ENCODE peak calls at places on chromosomes 11 and 22, in seven cellular contexts. H is iris pigment epithelial cell; P is right lobe of liver; Y is activated naive CD4-positive, alpha-beta T cell treated with anti-CD3 and anti-CD28 coated beads for 36 hours; J is T-helper 9 cell; A is breast epithelium; N is NCI-H146. Q is an unnamed sample.

GRCh38 chr22:47547239-47547661 is 784.8 kb downstream of the TBC1D22A start:
- DNase-seq in H (no peak), P (peak; percentile 26), Y (no peak), J (no peak), A (no peak), N (no peak), Q (no peak)

GRCh38 chr11:44726278-44727113 is at the start of gene TSPAN18:
- DNase-seq in H (no peak), P (no peak), Y (peak; percentile 77), J (peak; percentile 28), A (no peak), N (no peak), Q (no peak)

GRCh38 chr11:46352063-46352841 is 5.0 kb downstream of the DGKZ start:
- DNase-seq in H (no peak), P (no peak), Y (peak; percentile 81), J (peak; percentile 76), A (peak; percentile 69), N (no peak), Q (peak; percentile 60)

GRCh38 chr11:57778318-57779037 is 16.9 kb downstream of the CTNND1 start:
- DNase-seq in H (peak; percentile 98), P (peak; percentile 96), Y (no peak), J (no peak), A (peak; percentile 89), N (peak; percentile 30), Q (peak; percentile 98)

GRCh38 chr11:28836285-28837081 is 728.3 kb downstream of the METTL15 start:
- DNase-seq in H (peak; percentile 99), P (no peak), Y (no peak), J (no peak), A (no peak), N (peak; percentile 65), Q (peak; percentile 94)

GRCh38 chr22:21702094-21702493 is 33.5 kb downstream of the YPEL1 start:
- DNase-seq in H (no peak), P (no peak), Y (no peak), J (no peak), A (no peak), N (no peak), Q (no peak)

GRCh38 chr11:72224587-72225410 is at the start of gene INPPL1:
- DNase-seq in H (peak; percentile 52), P (peak; percentile 67), Y (peak; percentile 50), J (peak; percentile 25), A (peak; percentile 39), N (peak; percentile 37), Q (peak; percentile 38)

GRCh38 chr11:70399681-70400112 is 1.4 kb downstream of the CTTN start:
- DNase-seq in H (peak; percentile 98), P (peak; percentile 52), Y (no peak), J (no peak), A (peak; percentile 78), N (no peak), Q (peak; percentile 96)

GRCh38 chr11:118263694-118264567 is at the start of gene MPZL2:
- DNase-seq in H (no peak), P (peak; percentile 89), Y (peak; percentile 73), J (no peak), A (peak; percentile 82), N (peak; percentile 39), Q (no peak)

GRCh38 chr11:69430566-69430965 is 50.9 kb upstream of the LINC01488 start:
- DNase-seq in H (peak; percentile 30), P (peak; percentile 85), Y (no peak), J (no peak), A (no peak), N (no peak), Q (no peak)

GRCh38 chr11:113201055-113201818 is 113.1 kb upstream of the TTC12 start:
- DNase-seq in H (no peak), P (no peak), Y (no peak), J (no peak), A (no peak), N (peak; percentile 76), Q (no peak)

GRCh38 chr11:62149986-62150886 is 26.4 kb downstream of the INCENP start:
- DNase-seq in H (no peak), P (no peak), Y (no peak), J (no peak), A (no peak), N (no peak), Q (no peak)

GRCh38 chr11:107183963-107184362 is 165.7 kb upstream of the GUCY1A2 start:
- DNase-seq in H (no peak), P (no peak), Y (no peak), J (no peak), A (no peak), N (no peak), Q (no peak)

GRCh38 chr11:76668362-76669155 is 2.0 kb downstream of the LRRC32 start:
- DNase-seq in H (no peak), P (no peak), Y (no peak), J (no peak), A (no peak), N (no peak), Q (no peak)

GRCh38 chr22:36445158-36445668 is 36.2 kb downstream of the TXN2 start:
- DNase-seq in H (peak; percentile 84), P (no peak), Y (no peak), J (no peak), A (no peak), N (peak; percentile 21), Q (peak; percentile 92)

GRCh38 chr22:50034126-50035081 is 21.8 kb upstream of the IL17REL start:
- DNase-seq in H (peak; percentile 7), P (no peak), Y (peak; percentile 65), J (no peak), A (no peak), N (no peak), Q (no peak)

GRCh38 chr11:110355011-110355744 is 58.8 kb upstream of the RDX start:
- DNase-seq in H (no peak), P (peak; percentile 50), Y (no peak), J (no peak), A (no peak), N (no peak), Q (no peak)

Q was measured in cardiac fibroblast.